ENCODE peak calls at places on chromosomes 2 and 18, in six cellular contexts. One of them, this sample, is unnamed.

GRCh38 chr2:205119141-205119540 is 563.2 kb upstream of the NRP2 start:
- DNase-seq in NCI-H345: no peak
- DNase-seq in cardiac muscle cell: no peak
- DNase-seq in germinal center: no peak
- DNase-seq in Calu3: no peak
- DNase-seq in GM18507: no peak
- DNase-seq in this sample: no peak

GRCh38 chr2:16870677-16871076 is 205.0 kb upstream of the CYRIA start:
- DNase-seq in GM18507: no peak
- DNase-seq in Calu3: no peak
- DNase-seq in cardiac muscle cell: no peak
- DNase-seq in NCI-H345: no peak
- DNase-seq in germinal center: no peak
- DNase-seq in this sample: no peak

GRCh38 chr18:61892683-61893303 is at the start of gene RNF152:
- DNase-seq in NCI-H345: peak
- DNase-seq in Calu3: no peak
- DNase-seq in cardiac muscle cell: peak
- DNase-seq in GM18507: no peak
- DNase-seq in germinal center: peak
- DNase-seq in this sample: no peak

GRCh38 chr2:37500031-37500430 is 155.6 kb downstream of the QPCT start:
- DNase-seq in Calu3: no peak
- DNase-seq in GM18507: no peak
- DNase-seq in NCI-H345: no peak
- DNase-seq in germinal center: no peak
- DNase-seq in cardiac muscle cell: no peak
- DNase-seq in this sample: peak

GRCh38 chr2:222656544-222657446 is 903 bp upstream of the FARSB start:
- DNase-seq in Calu3: no peak
- DNase-seq in GM18507: no peak
- DNase-seq in cardiac muscle cell: no peak
- DNase-seq in NCI-H345: no peak
- DNase-seq in germinal center: no peak
- DNase-seq in this sample: no peak

GRCh38 chr18:30925795-30926194 is 116.7 kb downstream of the DSC3 start:
- DNase-seq in cardiac muscle cell: no peak
- DNase-seq in Calu3: no peak
- DNase-seq in germinal center: no peak
- DNase-seq in GM18507: no peak
- DNase-seq in NCI-H345: no peak
- DNase-seq in this sample: no peak

GRCh38 chr2:141380625-141381012 is 750.2 kb downstream of the LRP1B start:
- DNase-seq in Calu3: no peak
- DNase-seq in germinal center: no peak
- DNase-seq in GM18507: no peak
- DNase-seq in NCI-H345: no peak
- DNase-seq in cardiac muscle cell: no peak
- DNase-seq in this sample: no peak

GRCh38 chr2:96205888-96206287 is 2.7 kb downstream of the STARD7 start:
- DNase-seq in NCI-H345: no peak
- DNase-seq in GM18507: no peak
- DNase-seq in cardiac muscle cell: peak
- DNase-seq in Calu3: no peak
- DNase-seq in germinal center: no peak
- DNase-seq in this sample: peak

GRCh38 chr2:38750011-38750792 is 959 bp downstream of the SRSF7 start:
- DNase-seq in germinal center: peak
- DNase-seq in cardiac muscle cell: peak
- DNase-seq in GM18507: no peak
- DNase-seq in NCI-H345: peak
- DNase-seq in Calu3: peak
- DNase-seq in this sample: peak

GRCh38 chr2:120552800-120553471 is 182.7 kb upstream of the GLI2 start:
- DNase-seq in cardiac muscle cell: peak
- DNase-seq in NCI-H345: no peak
- DNase-seq in germinal center: peak
- DNase-seq in Calu3: peak
- DNase-seq in GM18507: peak
- DNase-seq in this sample: peak

GRCh38 chr18:51211552-51211951 is 14.1 kb upstream of the MEX3C start:
- DNase-seq in germinal center: no peak
- DNase-seq in GM18507: no peak
- DNase-seq in cardiac muscle cell: no peak
- DNase-seq in Calu3: peak
- DNase-seq in NCI-H345: no peak
- DNase-seq in this sample: peak

GRCh38 chr2:166897666-166898065 is 9.4 kb downstream of the XIRP2 start:
- DNase-seq in cardiac muscle cell: no peak
- DNase-seq in Calu3: no peak
- DNase-seq in germinal center: no peak
- DNase-seq in NCI-H345: no peak
- DNase-seq in GM18507: no peak
- DNase-seq in this sample: no peak

GRCh38 chr2:25618676-25619075 is 54.7 kb downstream of the DTNB start:
- DNase-seq in germinal center: no peak
- DNase-seq in GM18507: no peak
- DNase-seq in NCI-H345: peak
- DNase-seq in cardiac muscle cell: no peak
- DNase-seq in Calu3: peak
- DNase-seq in this sample: peak

GRCh38 chr18:61574665-61575064 is 241.4 kb downstream of the CDH20 start:
- DNase-seq in NCI-H345: no peak
- DNase-seq in cardiac muscle cell: no peak
- DNase-seq in germinal center: no peak
- DNase-seq in Calu3: no peak
- DNase-seq in GM18507: no peak
- DNase-seq in this sample: no peak

GRCh38 chr2:172329404-172330059 is 97.9 kb upstream of the ITGA6 start:
- DNase-seq in germinal center: no peak
- DNase-seq in Calu3: no peak
- DNase-seq in GM18507: no peak
- DNase-seq in cardiac muscle cell: no peak
- DNase-seq in NCI-H345: no peak
- DNase-seq in this sample: no peak

GRCh38 chr18:48539406-48540328 is 836 bp downstream of the CTIF start:
- DNase-seq in cardiac muscle cell: peak
- DNase-seq in Calu3: peak
- DNase-seq in NCI-H345: peak
- DNase-seq in germinal center: peak
- DNase-seq in GM18507: no peak
- DNase-seq in this sample: peak

GRCh38 chr2:24024018-24024417 is 14.1 kb downstream of the MFSD2B start:
- DNase-seq in Calu3: no peak
- DNase-seq in germinal center: no peak
- DNase-seq in GM18507: no peak
- DNase-seq in cardiac muscle cell: no peak
- DNase-seq in NCI-H345: no peak
- DNase-seq in this sample: peak

GRCh38 chr2:212539145-212539880 is 711 bp upstream of the ERBB4 start:
- DNase-seq in GM18507: no peak
- DNase-seq in germinal center: no peak
- DNase-seq in cardiac muscle cell: peak
- DNase-seq in NCI-H345: peak
- DNase-seq in Calu3: peak
- DNase-seq in this sample: no peak

GRCh38 chr2:47065771-47066380 is 89.2 kb downstream of the STPG4 start:
- DNase-seq in cardiac muscle cell: peak
- DNase-seq in Calu3: no peak
- DNase-seq in germinal center: no peak
- DNase-seq in NCI-H345: no peak
- DNase-seq in GM18507: no peak
- DNase-seq in this sample: peak

This sample was measured in fibroblast of mammary gland.